ENCODE peak calls at places on chromosomes 4 and X, in nine cellular contexts. Z is CD4-positive, alpha-beta T cell; K is GDM1; E is activated CD8-positive, alpha-beta memory T cell treated with anti-CD3 and anti-CD28 coated beads for 1 hour; L is uterus; S is mucosa of gallbladder; C is aorta; A is transverse colon; Q is IMR-90. T is an unnamed sample.

GRCh38 chr4:1959104-1959384 is 49.7 kb downstream of the NELFA start:
- DNase-seq in Z (no peak), K (no peak), E (no peak), L (no peak), S (no peak), C (no peak), A (no peak), Q (no peak), T (peak)

GRCh38 chr4:26874110-26874509 is 13.5 kb downstream of the STIM2 start:
- DNase-seq in Z (no peak), K (no peak), E (no peak), L (no peak), S (no peak), C (no peak), A (no peak), Q (no peak), T (no peak)

GRCh38 chrX:72694170-72694569 is 19.9 kb downstream of the PHKA1 start:
- DNase-seq in Z (no peak), K (no peak), E (no peak), L (no peak), S (no peak), C (no peak), A (no peak), Q (peak), T (no peak)

GRCh38 chr4:165330666-165331065 is 3.2 kb downstream of the MSMO1 start:
- DNase-seq in Z (no peak), K (no peak), E (no peak), L (no peak), S (no peak), C (no peak), A (no peak), Q (no peak), T (no peak)

GRCh38 chr4:31657859-31658258 is 937.7 kb downstream of the PCDH7 start:
- DNase-seq in Z (no peak), K (no peak), E (no peak), L (no peak), S (no peak), C (no peak), A (no peak), Q (peak), T (no peak)

GRCh38 chr4:111641813-111642579 is 503.3 kb upstream of the FAM241A start:
- DNase-seq in Z (no peak), K (peak), E (no peak), L (peak), S (peak), C (no peak), A (peak), Q (peak), T (peak)

GRCh38 chr4:132317923-132318322 is 831.2 kb upstream of the PCDH10 start:
- DNase-seq in Z (no peak), K (no peak), E (no peak), L (no peak), S (no peak), C (no peak), A (no peak), Q (no peak), T (no peak)

GRCh38 chr4:1329408-1330371 is 17.3 kb upstream of the UVSSA start:
- DNase-seq in Z (no peak), K (no peak), E (no peak), L (no peak), S (no peak), C (no peak), A (no peak), Q (no peak), T (no peak)

GRCh38 chrX:118228041-118228440 is 111.4 kb upstream of the KLHL13 start:
- DNase-seq in Z (no peak), K (no peak), E (no peak), L (no peak), S (no peak), C (no peak), A (no peak), Q (peak), T (no peak)

GRCh38 chr4:137394000-137394399 is 138.3 kb downstream of the PCDH18 start:
- DNase-seq in Z (no peak), K (no peak), E (no peak), L (no peak), S (no peak), C (no peak), A (no peak), Q (no peak), T (no peak)

GRCh38 chrX:100447563-100448397 is 37.7 kb upstream of the PCDH19 start:
- DNase-seq in Z (no peak), K (no peak), E (no peak), L (peak), S (peak), C (peak), A (peak), Q (peak), T (no peak)

T was measured in NCI-H2227 treated with DMSO at 0.1 percent for 48 hours.